ENCODE peak calls at places on chromosome 17, in six cellular contexts. Q is ovary, M is SJSA1, B is SK-N-SH, L is GM23248, O is left ventricle myocardium inferior. T is an unnamed sample.

GRCh38 chr17:34391241-34391640 is 28.2 kb upstream of the CCL1 start:
- DNase-seq in Q (no peak), M (no peak), B (no peak), L (no peak), O (no peak), T (no peak)

GRCh38 chr17:79557724-79558572 is 52.9 kb downstream of the RBFOX3 start:
- DNase-seq in Q (no peak), M (no peak), B (no peak), L (no peak), O (no peak), T (no peak)

GRCh38 chr17:79859676-79860615 is 20.7 kb upstream of the CBX4 start:
- DNase-seq in Q (no peak), M (peak; percentile 89), B (no peak), L (no peak), O (no peak), T (no peak)

GRCh38 chr17:57210224-57210553 is 46.1 kb upstream of the MSI2 start:
- DNase-seq in Q (no peak), M (peak; percentile 15), B (no peak), L (peak; percentile 20), O (no peak), T (no peak)

GRCh38 chr17:39002991-39003715 is 36.0 kb upstream of the FBXO47 start:
- DNase-seq in Q (no peak), M (no peak), B (no peak), L (peak; percentile 95), O (peak; percentile 86), T (no peak)

GRCh38 chr17:1931759-1932579 is 93.2 kb downstream of the RTN4RL1 start:
- DNase-seq in Q (peak; percentile 37), M (no peak), B (no peak), L (peak; percentile 39), O (peak; percentile 40), T (no peak)

GRCh38 chr17:7887038-7887481 is 1.5 kb upstream of the CHD3 start:
- DNase-seq in Q (no peak), M (no peak), B (no peak), L (peak; percentile 73), O (no peak), T (no peak)

GRCh38 chr17:79217473-79218135 is 143.0 kb downstream of the ENGASE start:
- DNase-seq in Q (no peak), M (no peak), B (no peak), L (no peak), O (no peak), T (no peak)

GRCh38 chr17:73282629-73283028 is 20.9 kb upstream of the CPSF4L start:
- DNase-seq in Q (no peak), M (no peak), B (no peak), L (no peak), O (no peak), T (no peak)

GRCh38 chr17:49315551-49315951 is 46.5 kb downstream of the ZNF652 start:
- DNase-seq in Q (peak; percentile 67), M (peak; percentile 78), B (peak; percentile 77), L (peak; percentile 96), O (peak; percentile 52), T (peak; percentile 41)

GRCh38 chr17:17633310-17633709 is 41.8 kb upstream of the PEMT start:
- DNase-seq in Q (no peak), M (no peak), B (no peak), L (no peak), O (no peak), T (no peak)

GRCh38 chr17:4711671-4712111 is 1.3 kb downstream of the ARRB2 start:
- DNase-seq in Q (peak; percentile 40), M (no peak), B (no peak), L (no peak), O (no peak), T (no peak)

GRCh38 chr17:8022358-8023038 is 16.4 kb upstream of the ALOX15B start:
- DNase-seq in Q (no peak), M (no peak), B (no peak), L (peak; percentile 45), O (no peak), T (no peak)

GRCh38 chr17:31481783-31482081 is 90.3 kb downstream of the RAB11FIP4 start:
- DNase-seq in Q (no peak), M (no peak), B (no peak), L (no peak), O (no peak), T (no peak)

GRCh38 chr17:2017274-2017941 is 7.7 kb downstream of the RTN4RL1 start:
- DNase-seq in Q (no peak), M (no peak), B (no peak), L (no peak), O (no peak), T (no peak)

GRCh38 chr17:46935658-46936266 is 12.8 kb downstream of the GOSR2 start:
- DNase-seq in Q (no peak), M (no peak), B (no peak), L (peak; percentile 27), O (no peak), T (no peak)

GRCh38 chr17:46788796-46789195 is 29.7 kb downstream of the WNT3 start:
- DNase-seq in Q (no peak), M (no peak), B (no peak), L (no peak), O (no peak), T (no peak)

GRCh38 chr17:82789806-82790205 is 37.9 kb downstream of the TBCD start:
- DNase-seq in Q (no peak), M (no peak), B (no peak), L (no peak), O (no peak), T (no peak)

GRCh38 chr17:46053911-46054534 is 55.0 kb downstream of the STH start:
- DNase-seq in Q (no peak), M (no peak), B (no peak), L (peak; percentile 61), O (no peak), T (no peak)

GRCh38 chr17:40122466-40122943 is 734 bp downstream of the MSL1 start:
- DNase-seq in Q (peak; percentile 73), M (peak; percentile 35), B (peak; percentile 80), L (peak; percentile 83), O (peak; percentile 52), T (peak; percentile 33)

GRCh38 chr17:79779088-79779529 is 1.2 kb downstream of the CBX2 start:
- DNase-seq in Q (peak; percentile 54), M (no peak), B (peak; percentile 73), L (no peak), O (no peak), T (no peak)

GRCh38 chr17:1143573-1143972 is 36.2 kb downstream of the ABR start:
- DNase-seq in Q (no peak), M (no peak), B (peak; percentile 60), L (peak; percentile 51), O (no peak), T (no peak)

GRCh38 chr17:14428640-14429029 is 127.8 kb downstream of the HS3ST3B1 start:
- DNase-seq in Q (no peak), M (no peak), B (no peak), L (no peak), O (no peak), T (no peak)

GRCh38 chr17:37239690-37240344 is 136.0 kb upstream of the C17orf78 start:
- DNase-seq in Q (no peak), M (no peak), B (peak; percentile 33), L (peak; percentile 52), O (no peak), T (no peak)

GRCh38 chr17:2181206-2181983 is 122.2 kb downstream of the SMG6 start:
- DNase-seq in Q (peak; percentile 76), M (peak; percentile 53), B (no peak), L (peak; percentile 97), O (peak; percentile 76), T (no peak)

GRCh38 chr17:49522329-49522890 is 27.3 kb downstream of the NGFR start:
- DNase-seq in Q (no peak), M (no peak), B (peak; percentile 23), L (no peak), O (no peak), T (no peak)

DNA sequence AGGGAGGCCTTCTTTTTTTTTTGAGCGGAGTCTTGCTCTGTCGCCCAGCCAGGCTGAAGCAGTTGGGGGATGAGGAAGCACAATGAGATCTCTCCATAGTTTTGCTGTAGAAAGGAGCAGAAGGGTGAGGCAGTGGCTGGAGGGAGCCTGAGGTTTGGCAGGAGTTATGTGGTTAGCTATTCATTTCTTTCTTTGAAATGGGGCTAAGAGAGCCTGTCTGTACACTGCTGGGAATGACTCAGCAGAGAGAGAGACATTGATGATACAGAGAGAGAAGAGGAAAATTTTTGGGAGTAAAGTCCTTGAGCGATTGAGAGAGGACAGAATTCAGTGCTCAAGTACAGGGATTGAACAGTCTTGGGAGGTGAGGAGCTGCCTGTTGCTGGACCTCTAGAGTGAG is 22.1 kb downstream of the NOS2 start:
- DNase-seq in Q (no peak), M (peak; percentile 11), B (no peak), L (peak; percentile 53), O (no peak), T (no peak)
- H3K36me3 ChIP-seq in Q (no peaks in the 10 kb centered on the region), M (no peaks in the 10 kb centered on the region), B (no peaks in the 10 kb centered on the region), L (no peaks in the 10 kb centered on the region), O (no peaks in the 10 kb centered on the region), T (no peaks in the 10 kb centered on the region)

GRCh38 chr17:42253173-42253545 is 23.0 kb downstream of the STAT5B start:
- DNase-seq in Q (no peak), M (no peak), B (no peak), L (no peak), O (no peak), T (no peak)
- H3K4me1 ChIP-seq in Q (peaks cover 4% of the 10 kb centered on the region), M (peaks cover 80% of the 10 kb centered on the region), B (peaks cover 11% of the 10 kb centered on the region), L (peaks cover 23% of the 10 kb centered on the region), O (peaks cover 46% of the 10 kb centered on the region), T (peaks cover 26% of the 10 kb centered on the region)

GRCh38 chr17:65020284-65020683 is 36.3 kb downstream of the GNA13 start:
- DNase-seq in Q (no peak), M (peak; percentile 45), B (no peak), L (peak; percentile 88), O (no peak), T (no peak)
- H3K27ac ChIP-seq in Q (no peak overlapping the region), M (peak overlapping the region; percentile 5), B (no peak overlapping the region), L (peak overlapping the region; percentile 25), O (no peak overlapping the region), T (no peak overlapping the region)

GRCh38 chr17:74768763-74769114 is 7.4 kb downstream of the NAT9 start:
- DNase-seq in Q (no peak), M (no peak), B (no peak), L (no peak), O (peak; percentile 38), T (no peak)

GRCh38 chr17:74769266-74769855 is 6.8 kb downstream of the NAT9 start:
- DNase-seq in Q (no peak), M (no peak), B (no peak), L (no peak), O (no peak), T (no peak)

GRCh38 chr17:74767111-74767516 is 9.0 kb downstream of the NAT9 start:
- DNase-seq in Q (no peak), M (no peak), B (no peak), L (no peak), O (no peak), T (no peak)

GRCh38 chr17:74769856-74770497 is 6.2 kb downstream of the NAT9 start:
- DNase-seq in Q (no peak), M (no peak), B (peak; percentile 39), L (no peak), O (no peak), T (no peak)

DNA sequence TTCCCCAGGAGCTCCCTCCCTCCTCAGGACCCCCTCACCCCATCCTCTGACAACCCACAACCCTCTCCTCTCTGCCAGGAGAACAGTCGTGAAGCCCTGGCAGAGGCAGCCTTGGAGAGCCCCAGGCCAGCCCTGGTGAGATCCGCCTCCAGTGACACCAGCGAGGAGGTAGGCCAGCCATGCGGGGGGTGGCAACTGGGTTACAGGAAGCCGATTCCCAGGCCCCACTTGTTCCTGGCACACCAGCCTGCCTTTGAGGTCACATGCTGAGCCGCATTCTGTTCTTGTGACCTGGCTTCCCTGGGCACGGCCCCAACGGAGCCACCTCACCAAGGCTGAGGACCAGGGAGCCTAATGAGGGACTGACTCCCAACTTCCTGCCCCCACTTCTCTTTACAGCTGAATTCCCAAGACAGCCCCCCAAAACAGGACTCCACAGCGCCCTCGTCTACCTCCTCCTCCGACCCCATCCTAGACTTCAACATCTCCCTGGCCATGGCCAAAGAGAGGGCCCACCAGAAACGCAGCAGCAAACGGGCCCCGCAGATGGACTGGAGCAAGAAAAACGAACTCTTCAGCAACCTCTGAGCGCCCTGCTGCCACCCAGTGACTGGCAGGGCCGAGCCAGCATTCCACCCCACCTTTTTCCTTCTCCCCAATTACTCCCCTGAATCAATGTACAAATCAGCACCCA is 7.9 kb downstream of the NAT9 start:
- DNase-seq in Q (no peak), M (no peak), B (peak; percentile 52), L (peak; percentile 92), O (peak; percentile 84), T (no peak)
- H3K36me3 ChIP-seq in Q (no peaks in the 10 kb centered on the region), M (peaks cover 56% of the 10 kb centered on the region), B (peaks cover 40% of the 10 kb centered on the region), L (peaks cover 3% of the 10 kb centered on the region), O (peaks cover 25% of the 10 kb centered on the region), T (peaks cover 98% of the 10 kb centered on the region)